ENCODE peak calls at places on chromosome 1, in four cellular contexts. One of them, this sample, is unnamed.

GRCh38 chr1:221212926-221213325 is 333.7 kb downstream of the HLX start:
- DNase-seq in GM23338: no peak
- DNase-seq in H7: no peak
- DNase-seq in heart right ventricle: no peak
- DNase-seq in this sample: no peak

GRCh38 chr1:177983824-177984528 is 14.1 kb upstream of the SEC16B start:
- DNase-seq in GM23338: peak; percentile 59
- DNase-seq in heart right ventricle: no peak
- DNase-seq in H7: peak; percentile 37
- DNase-seq in this sample: peak; percentile 63

GRCh38 chr1:224435318-224435763 is 744 bp upstream of the WDR26 start:
- DNase-seq in H7: peak; percentile 54
- DNase-seq in heart right ventricle: no peak
- DNase-seq in GM23338: no peak
- DNase-seq in this sample: peak; percentile 18

GRCh38 chr1:26498894-26499293 is 26.7 kb downstream of the HMGN2 start:
- DNase-seq in H7: no peak
- DNase-seq in heart right ventricle: no peak
- DNase-seq in GM23338: no peak
- DNase-seq in this sample: no peak

GRCh38 chr1:9437931-9438330 is 101.3 kb upstream of the SLC25A33 start:
- DNase-seq in heart right ventricle: peak; percentile 31
- DNase-seq in GM23338: no peak
- DNase-seq in H7: peak; percentile 26
- DNase-seq in this sample: no peak

GRCh38 chr1:199780948-199781347 is 246.6 kb upstream of the NR5A2 start:
- DNase-seq in heart right ventricle: no peak
- DNase-seq in H7: no peak
- DNase-seq in GM23338: no peak
- DNase-seq in this sample: no peak

GRCh38 chr1:70778934-70779333 is 268.7 kb downstream of the PTGER3 start:
- DNase-seq in heart right ventricle: no peak
- DNase-seq in GM23338: no peak
- DNase-seq in H7: no peak
- DNase-seq in this sample: no peak

GRCh38 chr1:238099871-238100270 is 209.1 kb upstream of the ZP4 start:
- DNase-seq in H7: no peak
- DNase-seq in heart right ventricle: no peak
- DNase-seq in GM23338: no peak
- DNase-seq in this sample: no peak

GRCh38 chr1:219837274-219837993 is 90.9 kb downstream of the SLC30A10 start:
- DNase-seq in GM23338: peak; percentile 87
- DNase-seq in heart right ventricle: no peak
- DNase-seq in H7: peak; percentile 32
- DNase-seq in this sample: peak; percentile 77